ENCODE peak calls at places on chromosomes 11 and 22, in six cellular contexts. B, D, Q, Y, S and Z are unnamed samples.

GRCh38 chr11:75233688-75234295 is 6.8 kb upstream of the TPBGL start:
- DNase-seq in B (no peak), D (no peak), Q (peak), Y (no peak), S (peak), Z (peak)

GRCh38 chr11:104041792-104042191 is 5.4 kb downstream of the DDI1 start:
- DNase-seq in B (no peak), D (no peak), Q (no peak), Y (no peak), S (no peak), Z (no peak)

GRCh38 chr11:69372589-69373250 is 78.8 kb downstream of the MYEOV start:
- DNase-seq in B (peak), D (no peak), Q (no peak), Y (peak), S (no peak), Z (no peak)

GRCh38 chr22:48948575-48949170 is 879.0 kb downstream of the BRD1 start:
- DNase-seq in B (no peak), D (no peak), Q (no peak), Y (no peak), S (no peak), Z (no peak)

GRCh38 chr11:2522636-2523255 is 77.9 kb downstream of the KCNQ1 start:
- DNase-seq in B (no peak), D (no peak), Q (no peak), Y (peak), S (no peak), Z (no peak)

GRCh38 chr22:30422481-30423295 is 2.9 kb upstream of the MTFP1 start:
- DNase-seq in B (peak), D (peak), Q (peak), Y (peak), S (peak), Z (peak)

GRCh38 chr22:43449205-43449830 is 37.5 kb downstream of the MPPED1 start:
- DNase-seq in B (no peak), D (no peak), Q (no peak), Y (no peak), S (no peak), Z (no peak)

GRCh38 chr11:18567081-18567480 is 21.5 kb downstream of the UEVLD start:
- DNase-seq in B (no peak), D (no peak), Q (no peak), Y (no peak), S (no peak), Z (no peak)